ENCODE peak calls at places on chromosomes 7 and 10, in five cellular contexts. M is cardiac muscle cell, R is H54, B is cardiac septum, I is cardiac fibroblast. F is an unnamed sample.

GRCh38 chr10:73744690-73744994 is 470 bp downstream of the SEC24C start:
- DNase-seq in M (peak; percentile 85), R (peak; percentile 56), B (no peak), I (peak; percentile 67), F (peak; percentile 79)

GRCh38 chr7:107666804-107667203 is 6.2 kb downstream of the SLC26A4 start:
- DNase-seq in M (no peak), B (no peak), I (no peak), R (no peak), F (no peak)

GRCh38 chr7:4726051-4726450 is 44.0 kb downstream of the FOXK1 start:
- DNase-seq in R (no peak), I (peak; percentile 31), M (no peak), B (no peak), F (no peak)

GRCh38 chr10:79243211-79244067 is 103.8 kb upstream of the PPIF start:
- DNase-seq in I (no peak), R (no peak), M (peak; percentile 77), B (peak; percentile 85), F (no peak)

GRCh38 chr7:106568680-106569499 is 92.1 kb downstream of the CCDC71L start:
- DNase-seq in I (peak; percentile 80), M (no peak), R (no peak), B (no peak), F (peak; percentile 99)

GRCh38 chr7:39145283-39145682 is 167.6 kb downstream of the POU6F2 start:
- DNase-seq in B (no peak), M (no peak), R (no peak), I (no peak), F (no peak)

GRCh38 chr10:102109166-102110116 is 10.7 kb downstream of the LDB1 start:
- DNase-seq in I (no peak), M (no peak), R (no peak), B (no peak), F (no peak)

GRCh38 chr10:46534828-46535524 is 21.5 kb downstream of the GPRIN2 start:
- DNase-seq in M (no peak), I (no peak), R (no peak), B (no peak), F (no peak)

GRCh38 chr10:35007858-35008301 is 82.3 kb downstream of the CUL2 start:
- DNase-seq in B (no peak), R (no peak), I (no peak), M (no peak), F (peak; percentile 33)

GRCh38 chr7:90271753-90272152 is 26.8 kb downstream of the CFAP69 start:
- DNase-seq in M (no peak), B (no peak), R (no peak), I (peak; percentile 76), F (peak; percentile 55)

GRCh38 chr7:136053689-136054485 is 76.7 kb upstream of the MTPN start:
- DNase-seq in I (no peak), B (no peak), M (no peak), R (no peak), F (no peak)

GRCh38 chr10:74334221-74334620 is 183.2 kb downstream of the ADK start:
- DNase-seq in R (no peak), I (no peak), M (no peak), B (no peak), F (no peak)

GRCh38 chr7:36658603-36659516 is 65.4 kb downstream of the AOAH start:
- DNase-seq in M (no peak), I (peak; percentile 96), R (peak; percentile 93), B (no peak), F (peak; percentile 85)